ENCODE peak calls at places on chromosomes 7 and 10, in four cellular contexts. E is left ventricle myocardium inferior, H is A549, B is OCI-LY7. F is an unnamed sample.
A peak's percentile ranks its signal among the peaks of the same experiment; 100 is the strongest.

GRCh38 chr10:33204049-33204448 is 130.4 kb downstream of the NRP1 start:
- DNase-seq in E (no peak), H (no peak), B (no peak), F (no peak)

GRCh38 chr10:97333601-97334369 is 744 bp downstream of the FRAT2 start:
- DNase-seq in E (peak; percentile 59), H (no peak), B (peak; percentile 43), F (peak; percentile 12)

GRCh38 chr7:128393526-128394330 is 16.1 kb downstream of the IMPDH1 start:
- DNase-seq in E (no peak), H (no peak), B (no peak), F (no peak)

GRCh38 chr10:123009105-123009805 is 449 bp downstream of the ACADSB start:
- DNase-seq in E (peak; percentile 21), H (peak; percentile 27), B (peak; percentile 21), F (no peak)

GRCh38 chr10:99694171-99694570 is 34.9 kb downstream of the ENTPD7 start:
- DNase-seq in E (no peak), H (no peak), B (no peak), F (no peak)

GRCh38 chr7:102413071-102413470 is 16.9 kb downstream of the PRKRIP1 start:
- DNase-seq in E (no peak), H (no peak), B (no peak), F (no peak)

GRCh38 chr7:142375710-142376313 is 118.0 kb upstream of the PRSS58 start:
- DNase-seq in E (no peak), H (no peak), B (no peak), F (no peak)

GRCh38 chr7:142602756-142603155 is 146.5 kb upstream of the PRSS1 start:
- DNase-seq in E (peak; percentile 21), H (no peak), B (no peak), F (no peak)

DNA sequence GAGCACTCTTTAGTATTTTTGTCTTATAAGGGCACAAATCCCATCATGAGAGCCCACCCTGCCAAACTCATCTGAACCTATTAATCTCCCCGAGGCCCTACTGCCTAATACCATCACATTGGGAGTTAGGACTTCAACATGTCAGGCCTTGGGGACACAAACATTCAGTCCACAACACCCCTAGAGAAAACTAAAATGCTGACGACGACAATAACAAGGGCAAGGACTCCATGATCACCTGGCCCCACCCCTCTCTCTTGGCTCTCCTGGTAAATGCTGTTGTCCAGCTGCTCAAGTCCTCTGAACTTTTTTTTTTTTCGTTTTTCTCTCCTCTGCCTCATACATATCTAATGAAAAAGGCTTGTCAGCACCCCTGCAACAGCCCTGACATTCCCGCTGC is 118.8 kb upstream of the MKI67 start:
- DNase-seq in E (no peak), H (no peak), B (no peak), F (no peak)
- H3K9me3 ChIP-seq in E (no peaks in the 10 kb centered on the region), H (no peaks in the 10 kb centered on the region), B (no peaks in the 10 kb centered on the region), F (no peaks in the 10 kb centered on the region)

DNA sequence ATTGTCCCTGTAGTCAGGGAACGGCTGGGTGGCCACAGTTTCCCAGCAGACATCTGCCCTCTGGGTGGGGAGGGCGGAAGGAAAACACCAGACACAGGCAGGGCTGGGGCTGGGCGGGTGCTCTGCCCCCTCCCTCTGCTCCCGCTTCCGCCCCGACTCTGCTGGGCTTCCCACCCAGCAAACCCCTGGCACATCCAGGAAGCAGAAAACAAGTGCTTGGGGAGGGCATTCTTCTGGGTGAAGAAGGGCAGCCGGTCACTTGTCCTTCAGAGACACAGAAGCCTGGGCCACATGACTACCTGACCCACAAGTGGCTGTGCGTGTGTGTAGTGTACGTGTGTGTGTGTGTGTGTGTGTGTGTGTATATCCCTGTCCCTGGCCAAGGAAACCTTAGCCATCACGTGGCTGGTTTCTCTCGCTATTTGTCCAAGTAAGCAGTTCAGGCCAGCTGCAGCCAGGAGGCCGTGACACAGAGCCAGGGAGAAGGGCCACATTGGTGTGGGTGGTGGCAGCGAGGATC is 77.9 kb downstream of the ZMIZ1 start:
- DNase-seq in E (peak; percentile 75), H (no peak), B (no peak), F (no peak)
- H3K9me3 ChIP-seq in E (no peaks in the 10 kb centered on the region), H (no peaks in the 10 kb centered on the region), B (no peaks in the 10 kb centered on the region), F (no peaks in the 10 kb centered on the region)

GRCh38 chr7:92967238-92967637 is 130.9 kb upstream of the CDK6 start:
- DNase-seq in E (no peak), H (no peak), B (no peak), F (no peak)

GRCh38 chr7:92964156-92964555 is 127.8 kb upstream of the CDK6 start:
- DNase-seq in E (no peak), H (no peak), B (no peak), F (no peak)

GRCh38 chr7:92968502-92968901 is 132.1 kb upstream of the CDK6 start:
- DNase-seq in E (no peak), H (no peak), B (no peak), F (no peak)

GRCh38 chr7:92961966-92962365 is 125.6 kb upstream of the CDK6 start:
- DNase-seq in E (no peak), H (no peak), B (no peak), F (no peak)

DNA sequence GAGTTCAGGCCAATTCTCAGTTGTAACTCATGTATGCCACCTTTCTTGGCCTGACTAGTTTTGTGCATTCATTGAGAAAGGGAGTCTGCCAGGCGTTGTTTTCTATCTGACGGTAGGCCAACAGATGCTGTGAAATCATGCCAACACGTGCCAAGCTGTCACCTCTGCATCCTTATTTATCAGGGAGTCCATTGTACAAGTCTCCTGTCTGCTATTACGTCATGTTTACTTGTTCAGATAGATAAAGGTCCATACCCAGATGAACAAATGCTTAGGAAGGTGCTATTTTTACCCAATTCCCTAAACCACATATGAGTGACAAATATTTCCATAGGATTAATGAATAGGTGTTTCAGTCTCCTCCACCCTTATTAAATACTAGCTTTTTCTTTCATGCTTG is 127.2 kb upstream of the CDK6 start:
- DNase-seq in E (no peak), H (no peak), B (no peak), F (no peak)
- H3K9me3 ChIP-seq in E (no peaks in the 10 kb centered on the region), H (no peaks in the 10 kb centered on the region), B (no peaks in the 10 kb centered on the region), F (no peaks in the 10 kb centered on the region)

GRCh38 chr7:21934824-21935223 is 10.9 kb downstream of the CDCA7L start:
- DNase-seq in E (no peak), H (no peak), B (no peak), F (no peak)
- H3K9me3 ChIP-seq in E (peaks cover 6% of the 10 kb centered on the region), H (no peaks in the 10 kb centered on the region), B (peaks cover 37% of the 10 kb centered on the region), F (no peaks in the 10 kb centered on the region)

GRCh38 chr7:157797361-157797760 is 460.6 kb downstream of the DNAJB6 start:
- DNase-seq in E (no peak), H (no peak), B (no peak), F (no peak)

GRCh38 chr7:157800281-157800680 is 463.5 kb downstream of the DNAJB6 start:
- DNase-seq in E (no peak), H (no peak), B (no peak), F (no peak)

GRCh38 chr7:157796846-157797245 is 460.0 kb downstream of the DNAJB6 start:
- DNase-seq in E (no peak), H (no peak), B (no peak), F (no peak)

GRCh38 chr7:157801109-157801508 is 464.3 kb downstream of the DNAJB6 start:
- DNase-seq in E (no peak), H (no peak), B (no peak), F (no peak)

DNA sequence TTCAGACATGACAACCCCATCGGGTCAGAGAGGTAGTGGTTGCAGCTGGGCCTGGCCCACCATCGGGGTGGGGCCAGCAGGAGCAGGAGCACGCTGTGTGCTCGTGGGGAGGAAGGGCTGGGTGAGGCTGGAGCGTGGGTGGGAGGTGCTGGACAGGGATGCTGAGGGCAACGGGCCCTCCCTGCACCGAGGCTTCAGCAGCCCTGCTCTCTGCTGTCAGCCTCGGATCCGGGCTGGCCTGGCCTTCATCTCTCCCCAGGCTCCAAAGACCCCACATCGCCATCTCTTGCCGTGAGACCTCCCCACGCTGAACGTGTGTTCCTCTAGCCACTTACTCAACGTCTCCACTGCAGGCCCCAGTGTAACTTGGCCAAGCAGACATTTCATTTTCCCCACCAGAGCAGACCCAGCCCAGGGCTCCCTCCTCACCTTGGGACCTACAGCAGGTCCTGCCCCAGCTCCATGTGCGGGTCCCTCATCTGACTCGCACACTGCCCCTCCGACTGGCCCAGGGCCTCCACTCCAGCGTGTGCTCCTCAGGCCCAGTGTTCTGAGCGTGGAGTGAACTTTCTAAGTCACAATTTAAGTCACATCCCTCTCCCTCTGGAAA is 462.4 kb downstream of the DNAJB6 start:
- DNase-seq in E (no peak), H (no peak), B (no peak), F (no peak)
- H3K9me3 ChIP-seq in E (peaks cover 17% of the 10 kb centered on the region), H (no peaks in the 10 kb centered on the region), B (no peaks in the 10 kb centered on the region), F (no peaks in the 10 kb centered on the region)

GRCh38 chr10:130998046-130998435 is 313.5 kb downstream of the TCERG1L start:
- DNase-seq in E (no peak), H (no peak), B (no peak), F (no peak)

GRCh38 chr10:130999376-131000202 is 311.9 kb downstream of the TCERG1L start:
- DNase-seq in E (no peak), H (no peak), B (no peak), F (no peak)

GRCh38 chr10:131000244-131000643 is 311.3 kb downstream of the TCERG1L start:
- DNase-seq in E (no peak), H (no peak), B (no peak), F (no peak)

GRCh38 chr10:130997267-130998045 is 314.1 kb downstream of the TCERG1L start:
- DNase-seq in E (no peak), H (no peak), B (no peak), F (no peak)

GRCh38 chr10:130998642-130999041 is 312.9 kb downstream of the TCERG1L start:
- DNase-seq in E (no peak), H (no peak), B (no peak), F (no peak)
- H3K9me3 ChIP-seq in E (peaks cover 15% of the 10 kb centered on the region), H (no peaks in the 10 kb centered on the region), B (no peaks in the 10 kb centered on the region), F (no peaks in the 10 kb centered on the region)

GRCh38 chr10:130513686-130514476 is 377.7 kb downstream of the GLRX3 start:
- DNase-seq in E (no peak), H (no peak), B (no peak), F (no peak)
- H3K9me3 ChIP-seq in E (no peaks in the 10 kb centered on the region), H (no peaks in the 10 kb centered on the region), B (no peaks in the 10 kb centered on the region), F (no peaks in the 10 kb centered on the region)

DNA sequence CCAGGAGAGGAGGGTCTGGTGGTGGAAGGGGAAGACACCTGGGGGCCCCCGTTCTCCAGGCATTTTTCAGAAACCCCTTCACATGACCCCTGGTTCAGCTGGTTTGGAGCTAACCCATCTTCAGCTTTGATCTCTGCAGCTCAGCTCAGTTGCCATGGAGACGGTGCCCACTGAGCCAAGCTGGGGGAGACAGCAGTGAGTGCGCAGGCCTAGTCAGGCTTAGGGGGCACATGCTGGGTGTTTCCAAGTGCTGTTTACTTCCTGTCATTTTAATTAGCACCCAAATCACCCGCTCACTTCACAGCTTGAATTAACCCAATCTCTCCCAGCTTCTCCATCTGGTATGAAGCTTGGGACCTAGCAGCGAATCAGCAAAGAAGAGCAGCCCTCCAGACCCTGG is 9.0 kb downstream of the SPOCK2 start:
- DNase-seq in E (no peak), H (no peak), B (peak; percentile 79), F (peak; percentile 40)
- H3K9me3 ChIP-seq in E (no peaks in the 10 kb centered on the region), H (no peaks in the 10 kb centered on the region), B (no peaks in the 10 kb centered on the region), F (no peaks in the 10 kb centered on the region)

F was measured in T-helper 17 cell.